ENCODE peak calls at places on chromosomes 13 and 19, in five cellular contexts. V is stomach, M is ovary, Z is tibial nerve, C is A549. Q is an unnamed sample.

GRCh38 chr13:26679945-26680516 is 80.6 kb downstream of the GPR12 start:
- DNase-seq in V (no peak), M (no peak), Z (no peak), C (no peak), Q (peak)

GRCh38 chr19:54114340-54114826 is 1.1 kb downstream of the TFPT start:
- DNase-seq in V (peak), M (no peak), Z (no peak), C (no peak), Q (peak)

GRCh38 chr19:17538684-17539287 is 16.7 kb upstream of the COLGALT1 start:
- DNase-seq in V (no peak), M (no peak), Z (no peak), C (peak), Q (no peak)

GRCh38 chr13:75101997-75102720 is 379.8 kb downstream of the TBC1D4 start:
- DNase-seq in V (no peak), M (no peak), Z (no peak), C (no peak), Q (no peak)

GRCh38 chr13:47117268-47117667 is 220.4 kb upstream of the HTR2A start:
- DNase-seq in V (no peak), M (no peak), Z (no peak), C (no peak), Q (no peak)

GRCh38 chr13:21413013-21413412 is 46.1 kb downstream of the ZDHHC20 start:
- DNase-seq in V (no peak), M (no peak), Z (no peak), C (no peak), Q (no peak)

GRCh38 chr13:58085819-58086218 is 454.3 kb downstream of the PCDH17 start:
- DNase-seq in V (no peak), M (no peak), Z (no peak), C (no peak), Q (no peak)

GRCh38 chr13:30998548-30999140 is 66.2 kb downstream of the TEX26 start:
- DNase-seq in V (no peak), M (no peak), Z (no peak), C (no peak), Q (no peak)

GRCh38 chr19:15672580-15673175 is at the start of gene CYP4F12:
- DNase-seq in V (peak), M (peak), Z (peak), C (peak), Q (peak)

GRCh38 chr19:16654151-16654550 is 5.8 kb downstream of the SMIM7 start:
- DNase-seq in V (no peak), M (no peak), Z (no peak), C (peak), Q (no peak)

GRCh38 chr13:40974460-40975407 is 44.4 kb downstream of the ELF1 start:
- DNase-seq in V (no peak), M (no peak), Z (no peak), C (peak), Q (peak)

GRCh38 chr19:53552001-53552721 is 14.2 kb downstream of the ZNF331 start:
- DNase-seq in V (no peak), M (no peak), Z (no peak), C (no peak), Q (no peak)

GRCh38 chr13:45575830-45576180 is 39.7 kb downstream of the ERICH6B start:
- DNase-seq in V (no peak), M (no peak), Z (no peak), C (no peak), Q (no peak)

GRCh38 chr13:78621086-78621485 is 17.7 kb upstream of the POU4F1 start:
- DNase-seq in V (no peak), M (no peak), Z (no peak), C (no peak), Q (no peak)

GRCh38 chr19:55419089-55419488 is 11.5 kb upstream of the UBE2S start:
- DNase-seq in V (no peak), M (no peak), Z (no peak), C (no peak), Q (no peak)

GRCh38 chr13:30329009-30329585 is 21.7 kb upstream of the KATNAL1 start:
- DNase-seq in V (no peak), M (no peak), Z (no peak), C (no peak), Q (no peak)

GRCh38 chr19:31326329-31327028 is 22.8 kb downstream of the TSHZ3 start:
- DNase-seq in V (no peak), M (no peak), Z (no peak), C (no peak), Q (peak)

DNA sequence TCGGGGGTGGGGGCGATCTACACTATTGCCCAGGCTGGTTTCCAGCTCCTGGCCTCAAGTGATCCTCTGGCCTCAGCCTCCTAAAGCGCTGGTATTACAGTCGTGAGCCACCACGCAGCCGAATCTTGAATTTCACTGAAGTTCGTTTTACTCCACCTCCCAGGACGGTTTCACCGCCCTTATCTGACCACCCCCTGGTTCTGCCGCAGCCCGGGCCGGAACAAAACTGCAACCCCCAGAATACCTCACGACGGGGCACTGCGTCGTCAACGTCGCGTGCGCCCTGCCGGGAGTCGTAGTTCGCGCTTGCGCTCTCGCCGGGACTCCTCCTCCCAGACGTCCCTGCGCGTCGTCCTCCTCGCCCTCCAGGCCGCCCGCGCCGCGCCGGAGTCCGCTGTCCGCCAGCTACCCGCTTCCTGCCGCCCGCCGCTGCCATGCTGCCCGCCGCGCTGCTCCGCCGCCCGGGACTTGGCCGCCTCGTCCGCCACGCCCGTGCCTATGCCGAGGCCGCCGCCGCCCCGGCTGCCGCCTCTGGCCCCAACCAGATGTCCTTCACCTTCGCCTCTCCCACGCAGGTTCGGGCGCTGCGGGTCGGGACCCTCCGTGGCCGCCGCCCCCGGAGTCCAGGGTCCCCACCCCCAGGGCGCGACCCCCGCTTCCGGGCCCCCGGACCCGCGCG is at the start of gene ATP5F1D:
- DNase-seq in V (peak), M (peak), Z (peak), C (peak), Q (peak)
- TF ChIP-seq EP300 in V (no peak), M (no peak), Z (peak), C (no peak), Q (peak)

GRCh38 chr19:33391631-33392249 is 18.2 kb downstream of the CEBPG start:
- DNase-seq in V (no peak), M (peak), Z (no peak), C (no peak), Q (peak)
- H3K27ac ChIP-seq in V (no peak), M (no peak), Z (peak), C (no peak), Q (no peak)

DNA sequence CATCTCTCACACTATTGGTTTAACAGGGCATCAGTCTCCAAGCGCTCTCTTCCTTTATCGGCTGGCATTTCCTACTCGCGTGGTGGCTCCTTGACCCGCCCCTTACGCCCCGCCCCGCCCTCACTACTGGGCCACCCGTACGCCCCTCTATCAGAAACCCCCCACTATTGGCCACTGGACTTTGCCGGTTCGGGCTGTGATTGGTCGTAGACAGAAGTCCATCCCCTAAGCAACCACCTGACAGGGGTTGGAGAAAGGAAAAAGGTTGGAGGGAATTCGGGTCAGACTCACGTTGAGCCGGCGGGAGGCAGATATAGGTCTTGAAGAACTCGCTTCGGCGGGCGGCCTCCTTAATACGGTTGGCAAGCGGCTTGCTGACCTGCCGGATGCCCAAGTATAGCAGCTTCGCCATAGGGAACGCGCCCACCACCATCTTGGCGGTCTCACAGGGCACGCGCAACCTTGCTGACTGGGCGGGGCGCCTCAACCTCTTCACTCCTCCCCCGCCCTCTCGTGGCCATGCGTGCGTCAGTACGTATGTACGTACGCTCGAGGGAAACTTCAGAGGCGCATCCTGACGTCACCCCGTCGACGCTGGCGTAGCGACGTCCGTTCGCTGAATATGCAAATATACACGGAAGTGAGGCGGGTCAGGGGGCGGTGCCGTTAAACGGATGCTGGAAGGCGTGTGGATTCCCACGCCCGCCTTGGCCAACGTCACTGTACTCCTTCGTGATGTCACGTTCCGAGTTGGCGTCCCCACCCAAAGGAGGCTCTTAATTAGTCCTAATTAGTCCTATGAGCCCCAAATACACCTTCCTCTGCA is at the start of gene OPA3:
- DNase-seq in V (peak), M (peak), Z (peak), C (peak), Q (peak)
- TF ChIP-seq EP300 in V (peak), M (peak), Z (peak), C (no peak), Q (peak)

GRCh38 chr13:110523838-110524237 is 37.7 kb downstream of the RAB20 start:
- DNase-seq in V (no peak), M (no peak), Z (no peak), C (no peak), Q (peak)
- H3K27ac ChIP-seq in V (peak), M (no peak), Z (peak), C (no peak), Q (no peak)

DNA sequence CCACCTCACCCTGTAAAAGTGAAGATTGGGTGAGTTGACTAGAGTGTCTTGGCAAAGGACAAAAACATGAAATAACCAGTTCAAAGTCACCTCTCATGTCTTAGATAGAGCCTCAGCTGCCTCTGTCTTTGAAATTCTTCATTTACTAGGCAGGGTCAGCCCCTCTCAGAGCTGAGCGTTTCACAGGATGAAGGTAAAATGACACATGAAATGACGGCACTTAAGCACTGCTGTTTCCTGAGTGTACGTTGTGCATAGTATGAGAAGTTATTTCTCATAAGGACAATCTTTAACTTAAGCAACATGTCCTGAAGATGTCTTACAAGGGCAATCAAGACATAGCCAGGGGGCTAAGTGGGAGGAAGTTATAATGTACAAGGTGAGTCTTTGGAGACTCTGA is 32.3 kb upstream of the SLC10A2 start:
- DNase-seq in V (no peak), M (no peak), Z (no peak), C (no peak), Q (no peak)
- TF ChIP-seq EP300 in V (no peak), M (no peak), Z (no peak), C (no peak), Q (no peak)

GRCh38 chr19:2623743-2624142 is 78.8 kb downstream of the GNG7 start:
- DNase-seq in V (no peak), M (no peak), Z (no peak), C (no peak), Q (no peak)
- H3K27ac ChIP-seq in V (peak), M (no peak), Z (no peak), C (no peak), Q (peak)

Q was measured in upper lobe of left lung.